ENCODE peak calls at places on chromosomes 3 and 15, in seven cellular contexts. X, I, S, H, Q, F and A are unnamed samples.
A peak's percentile ranks its signal among the peaks of the same experiment; 100 is the strongest.

GRCh38 chr15:77723756-77724155 is 91.0 kb upstream of the LINGO1 start:
- DNase-seq in H (no peak), F (no peak), Q (no peak), I (no peak), X (no peak), S (no peak), A (no peak)

GRCh38 chr3:132749786-132750185 is 27.6 kb upstream of the NPHP3 start:
- DNase-seq in H (no peak), X (no peak), I (no peak), Q (no peak), F (no peak), S (no peak), A (no peak)

GRCh38 chr15:86743283-86743903 is 663.7 kb downstream of the AGBL1 start:
- DNase-seq in F (no peak), S (peak; percentile 57), X (no peak), Q (no peak), H (peak; percentile 74), I (peak; percentile 33), A (no peak)

GRCh38 chr3:123687286-123687685 is 102.4 kb upstream of the HACD2 start:
- DNase-seq in S (no peak), X (no peak), H (no peak), I (no peak), F (no peak), Q (no peak), A (no peak)

GRCh38 chr15:68935400-68935937 is 5.1 kb downstream of the SPESP1 start:
- DNase-seq in S (no peak), I (no peak), F (no peak), X (no peak), Q (no peak), H (no peak), A (no peak)

GRCh38 chr15:68277131-68277604 is 377 bp upstream of the FEM1B start:
- DNase-seq in H (no peak), F (peak; percentile 57), I (peak; percentile 17), S (peak; percentile 47), Q (no peak), X (no peak), A (no peak)

GRCh38 chr15:48447657-48448056 is 116.4 kb downstream of the DUT start:
- DNase-seq in S (no peak), Q (no peak), X (no peak), I (no peak), F (no peak), H (no peak), A (no peak)

GRCh38 chr3:8938021-8938420 is 25.3 kb downstream of the RAD18 start:
- DNase-seq in S (peak; percentile 8), F (no peak), H (no peak), I (no peak), X (no peak), Q (no peak), A (no peak)

GRCh38 chr3:62007036-62007435 is 366.3 kb downstream of the FEZF2 start:
- DNase-seq in I (no peak), X (no peak), H (no peak), Q (no peak), S (no peak), F (no peak), A (no peak)

GRCh38 chr15:77027697-77028450 is 32.9 kb downstream of the PSTPIP1 start:
- DNase-seq in Q (peak; percentile 67), H (peak; percentile 56), X (peak; percentile 17), I (no peak), S (peak; percentile 81), F (no peak), A (peak; percentile 40)

GRCh38 chr3:95356764-95357501 is 1294.1 kb downstream of the NSUN3 start:
- DNase-seq in H (no peak), S (no peak), X (no peak), I (no peak), Q (no peak), F (no peak), A (no peak)

GRCh38 chr3:112930771-112931170 is 44.1 kb downstream of the CD200R1 start:
- DNase-seq in H (no peak), F (no peak), S (no peak), Q (no peak), X (no peak), I (no peak), A (no peak)

GRCh38 chr3:143753456-143753855 is 94.8 kb downstream of the SLC9A9 start:
- DNase-seq in S (no peak), X (no peak), F (no peak), I (no peak), H (no peak), Q (no peak), A (no peak)

GRCh38 chr3:64414043-64414442 is 188.8 kb upstream of the PRICKLE2 start:
- DNase-seq in F (no peak), I (no peak), Q (no peak), H (no peak), S (no peak), X (no peak), A (no peak)

GRCh38 chr3:18351823-18352744 is 73.1 kb downstream of the SATB1 start:
- DNase-seq in Q (no peak), I (no peak), F (no peak), S (no peak), X (no peak), H (no peak), A (no peak)

GRCh38 chr3:153165211-153165815 is 3.3 kb downstream of the RAP2B start:
- DNase-seq in F (no peak), S (no peak), H (no peak), I (no peak), Q (no peak), X (no peak), A (no peak)

GRCh38 chr15:70829366-70830166 is 24.4 kb downstream of the LARP6 start:
- DNase-seq in X (no peak), Q (no peak), I (no peak), H (no peak), F (no peak), S (no peak), A (no peak)

GRCh38 chr15:82680200-82681102 is 29.2 kb downstream of the AP3B2 start:
- DNase-seq in F (no peak), X (peak; percentile 73), S (peak; percentile 97), Q (peak; percentile 80), I (peak; percentile 52), H (peak; percentile 83), A (peak; percentile 73)

GRCh38 chr3:193798097-193798496 is 205.1 kb downstream of the OPA1 start:
- DNase-seq in F (no peak), H (no peak), I (no peak), X (no peak), Q (no peak), S (no peak), A (no peak)

GRCh38 chr3:193773266-193774183 is 180.5 kb downstream of the OPA1 start:
- DNase-seq in Q (peak; percentile 47), I (no peak), X (no peak), F (no peak), S (no peak), H (no peak), A (no peak)